ENCODE peak calls at places on chromosomes 13 and 19, in eight cellular contexts. B is kidney tubule cell; U is stimulated activated CD8-positive, alpha-beta memory T cell treated with anti-CD3 and anti-CD28 coated beads, Interleukin-7, amount 100 ng/mL, for 48 hours; Z is stimulated activated CD4-positive, alpha-beta T cell treated with anti-CD3 and anti-CD28 coated beads, Interleukin-2, amount 100 ng/mL, for 48 hours; V is kidney; P is LHCN-M2; H is EH; M is naive thymus-derived CD8-positive, alpha-beta T cell. S is an unnamed sample.

GRCh38 chr13:103195762-103196161 is 129.5 kb upstream of the SLC10A2 start:
- DNase-seq in B (peak; percentile 35), U (no peak), Z (no peak), V (no peak), P (no peak), H (no peak), M (no peak), S (no peak)

GRCh38 chr19:54045771-54046170 is 17.9 kb downstream of the VSTM1 start:
- DNase-seq in B (no peak), U (no peak), Z (no peak), V (no peak), P (no peak), H (no peak), M (no peak), S (no peak)

GRCh38 chr19:8320564-8321066 is 560 bp downstream of the NDUFA7 start:
- DNase-seq in B (peak; percentile 32), U (no peak), Z (no peak), V (no peak), P (no peak), H (peak; percentile 29), M (peak; percentile 65), S (no peak)

GRCh38 chr19:55486043-55486970 is 1.3 kb downstream of the NAT14 start:
- DNase-seq in B (peak; percentile 25), U (no peak), Z (no peak), V (no peak), P (no peak), H (no peak), M (no peak), S (no peak)

GRCh38 chr13:99656843-99657506 is 155.7 kb downstream of the TM9SF2 start:
- DNase-seq in B (no peak), U (no peak), Z (no peak), V (no peak), P (no peak), H (no peak), M (no peak), S (no peak)

GRCh38 chr13:95156208-95156607 is 145.0 kb downstream of the ABCC4 start:
- DNase-seq in B (no peak), U (no peak), Z (no peak), V (no peak), P (peak; percentile 23), H (peak; percentile 39), M (no peak), S (peak; percentile 65)

GRCh38 chr13:43472980-43473379 is 313.8 kb downstream of the ENOX1 start:
- DNase-seq in B (no peak), U (no peak), Z (no peak), V (no peak), P (no peak), H (no peak), M (no peak), S (peak; percentile 20)

GRCh38 chr19:45863840-45864628 is at the start of gene FOXA3:
- DNase-seq in B (peak; percentile 69), U (peak; percentile 49), Z (peak; percentile 64), V (peak; percentile 84), P (peak; percentile 63), H (peak; percentile 41), M (no peak), S (peak; percentile 25)

GRCh38 chr19:6720369-6721112 is at the start of gene C3:
- DNase-seq in B (peak; percentile 79), U (no peak), Z (no peak), V (peak; percentile 72), P (peak; percentile 43), H (peak; percentile 38), M (no peak), S (peak; percentile 94)

GRCh38 chr19:45340232-45340898 is at the start of gene KLC3:
- DNase-seq in B (peak; percentile 62), U (no peak), Z (peak; percentile 42), V (no peak), P (no peak), H (no peak), M (no peak), S (no peak)

GRCh38 chr19:31436121-31436776 is 87.0 kb upstream of the TSHZ3 start:
- DNase-seq in B (no peak), U (no peak), Z (no peak), V (no peak), P (peak; percentile 93), H (peak; percentile 34), M (no peak), S (no peak)

GRCh38 chr19:51779703-51780102 is 15.3 kb upstream of the FPR3 start:
- DNase-seq in B (no peak), U (no peak), Z (no peak), V (no peak), P (no peak), H (no peak), M (no peak), S (no peak)

GRCh38 chr13:25574437-25575426 is 203.0 kb downstream of the ATP8A2 start:
- DNase-seq in B (peak; percentile 84), U (peak; percentile 19), Z (peak; percentile 66), V (no peak), P (peak; percentile 91), H (peak; percentile 66), M (peak; percentile 88), S (peak; percentile 90)

GRCh38 chr13:45918597-45918996 is 67.0 kb upstream of the SIAH3 start:
- DNase-seq in B (peak; percentile 35), U (no peak), Z (no peak), V (no peak), P (no peak), H (no peak), M (no peak), S (no peak)

GRCh38 chr13:77529501-77529840 is 6.0 kb upstream of the SCEL start:
- DNase-seq in B (no peak), U (no peak), Z (no peak), V (no peak), P (no peak), H (no peak), M (no peak), S (no peak)

GRCh38 chr19:18995804-18996241 is 37.5 kb downstream of the SUGP2 start:
- DNase-seq in B (peak; percentile 88), U (no peak), Z (no peak), V (peak; percentile 91), P (peak; percentile 80), H (peak; percentile 89), M (no peak), S (peak; percentile 91)

GRCh38 chr13:59103004-59103768 is 1060.5 kb downstream of the DIAPH3 start:
- DNase-seq in B (no peak), U (no peak), Z (no peak), V (no peak), P (peak; percentile 9), H (no peak), M (no peak), S (peak; percentile 89)

GRCh38 chr19:6516659-6517291 is 14.1 kb upstream of the TNFSF9 start:
- DNase-seq in B (peak; percentile 89), U (peak; percentile 74), Z (peak; percentile 94), V (peak; percentile 95), P (peak; percentile 77), H (peak; percentile 79), M (peak; percentile 93), S (peak; percentile 84)

GRCh38 chr13:97757807-97758206 is 195.7 kb upstream of the IPO5 start:
- DNase-seq in B (no peak), U (no peak), Z (no peak), V (peak; percentile 82), P (no peak), H (no peak), M (no peak), S (peak; percentile 89)

GRCh38 chr19:52335768-52336116 is 301 bp upstream of the ZNF610 start:
- DNase-seq in B (no peak), U (no peak), Z (no peak), V (no peak), P (no peak), H (no peak), M (no peak), S (no peak)

GRCh38 chr19:43589680-43590079 is 6.3 kb downstream of the IRGQ start:
- DNase-seq in B (no peak), U (no peak), Z (no peak), V (no peak), P (no peak), H (no peak), M (no peak), S (no peak)

GRCh38 chr19:51552608-51552995 is 18.5 kb upstream of the ZNF175 start:
- DNase-seq in B (no peak), U (no peak), Z (no peak), V (no peak), P (no peak), H (no peak), M (no peak), S (no peak)

GRCh38 chr13:80342541-80343371 is 1.8 kb upstream of the SPRY2 start:
- DNase-seq in B (peak; percentile 84), U (peak; percentile 46), Z (peak; percentile 73), V (peak; percentile 93), P (peak; percentile 76), H (peak; percentile 75), M (peak; percentile 72), S (peak; percentile 79)

GRCh38 chr13:40269086-40269485 is 397.4 kb downstream of the FOXO1 start:
- DNase-seq in B (no peak), U (no peak), Z (no peak), V (no peak), P (no peak), H (peak; percentile 18), M (no peak), S (peak; percentile 12)

GRCh38 chr13:31880849-31881494 is 141.6 kb downstream of the RXFP2 start:
- DNase-seq in B (no peak), U (no peak), Z (no peak), V (no peak), P (peak; percentile 34), H (peak; percentile 54), M (no peak), S (no peak)

GRCh38 chr19:18773682-18774081 is 17.4 kb downstream of the COMP start:
- DNase-seq in B (no peak), U (no peak), Z (no peak), V (no peak), P (no peak), H (no peak), M (no peak), S (no peak)

GRCh38 chr19:4613258-4613751 is 26.0 kb upstream of the TNFAIP8L1 start:
- DNase-seq in B (no peak), U (no peak), Z (no peak), V (no peak), P (no peak), H (no peak), M (no peak), S (no peak)

GRCh38 chr19:14051980-14052379 is 9.9 kb downstream of the PALM3 start:
- DNase-seq in B (no peak), U (no peak), Z (no peak), V (no peak), P (no peak), H (no peak), M (no peak), S (no peak)

GRCh38 chr13:101258071-101258470 is 158.2 kb downstream of the NALCN start:
- DNase-seq in B (peak; percentile 91), U (peak; percentile 33), Z (peak; percentile 37), V (no peak), P (peak; percentile 96), H (peak; percentile 92), M (no peak), S (peak; percentile 70)

GRCh38 chr19:31058676-31059075 is 290.6 kb downstream of the TSHZ3 start:
- DNase-seq in B (no peak), U (no peak), Z (no peak), V (no peak), P (no peak), H (no peak), M (no peak), S (no peak)